ENCODE peak calls at places on chromosomes 7 and 10, in ten cellular contexts. H is fibroblast of lung; N is BE2C; Z is adrenal gland; Q is left ventricle myocardium inferior; R is cardiac muscle cell; T is heart right ventricle; Y is tibial artery; L is CD8-positive, alpha-beta T cell; V is psoas muscle. G is an unnamed sample. For H3K4me1, the result is how much of the 10 kb centered on the place peaks cover.

GRCh38 chr10:19638173-19638872 is 177.9 kb upstream of the PLXDC2 start:
- DNase-seq in L (no peak), R (peak), Y (peak), Z (peak), T (no peak), H (peak), V (no peak), Q (no peak), N (no peak), G (no peak)

GRCh38 chr10:89392974-89393373 is 551 bp downstream of the IFIT1 start:
- DNase-seq in V (no peak), L (no peak), R (peak), Z (peak), Q (no peak), H (peak), Y (peak), T (no peak), N (no peak), G (peak)

GRCh38 chr7:100808354-100808875 is 18.9 kb downstream of the EPHB4 start:
- DNase-seq in N (no peak), H (no peak), L (no peak), V (no peak), T (no peak), Q (no peak), Y (no peak), R (no peak), Z (no peak), G (no peak)

GRCh38 chr7:22110227-22110839 is 164.6 kb upstream of the CDCA7L start:
- DNase-seq in N (peak), V (no peak), H (peak), R (peak), T (no peak), Q (peak), Y (peak), L (peak), Z (peak), G (peak)

GRCh38 chr10:27724287-27724686 is 21.3 kb downstream of the MKX start:
- DNase-seq in H (no peak), Z (no peak), L (no peak), Q (no peak), V (no peak), N (no peak), T (no peak), Y (no peak), R (no peak), G (no peak)

GRCh38 chr10:10915215-10915614 is 102.5 kb upstream of the CELF2 start:
- DNase-seq in T (no peak), Z (no peak), V (no peak), H (no peak), R (no peak), Q (no peak), Y (no peak), L (no peak), N (no peak), G (no peak)

GRCh38 chr10:46094931-46095755 is 49.1 kb upstream of the MSMB start:
- DNase-seq in Z (no peak), R (no peak), Y (no peak), L (no peak), N (no peak), H (no peak), V (no peak), Q (no peak), T (no peak), G (no peak)

GRCh38 chr7:1555813-1556540 is at the start of gene TMEM184A:
- DNase-seq in L (peak), T (peak), H (no peak), R (no peak), V (peak), Y (no peak), Z (peak), N (peak), Q (no peak), G (peak)

GRCh38 chr10:90960355-90960814 is 39.5 kb upstream of the ANKRD1 start:
- DNase-seq in T (no peak), L (no peak), V (no peak), Q (no peak), H (peak), N (peak), Z (peak), Y (no peak), R (peak), G (no peak)

GRCh38 chr10:14648042-14648765 is 126.5 kb downstream of the FAM107B start:
- DNase-seq in H (peak), N (peak), T (peak), Y (peak), Z (peak), R (peak), V (peak), Q (peak), L (peak), G (peak)

GRCh38 chr7:106252568-106252967 is 32.2 kb downstream of the NAMPT start:
- DNase-seq in T (no peak), L (no peak), Y (no peak), Z (no peak), Q (no peak), V (no peak), H (no peak), N (no peak), R (no peak), G (no peak)

GRCh38 chr10:71797533-71798307 is 24.4 kb upstream of the VSIR start:
- DNase-seq in L (no peak), N (no peak), Z (no peak), T (no peak), V (no peak), Y (no peak), H (no peak), Q (no peak), R (no peak), G (peak)

GRCh38 chr10:131478398-131478989 is 167.0 kb upstream of the TCERG1L start:
- DNase-seq in Q (no peak), N (no peak), L (no peak), Y (no peak), T (no peak), V (no peak), R (no peak), H (no peak), Z (no peak), G (no peak)

GRCh38 chr10:68813554-68813953 is 13.8 kb upstream of the STOX1 start:
- DNase-seq in Z (no peak), Q (no peak), R (no peak), N (no peak), V (no peak), Y (no peak), L (no peak), T (no peak), H (no peak), G (no peak)

GRCh38 chr10:98134117-98134430 is 383 bp upstream of the R3HCC1L start:
- DNase-seq in Y (no peak), R (no peak), Z (no peak), T (no peak), N (no peak), Q (no peak), H (no peak), L (no peak), V (no peak), G (no peak)

GRCh38 chr10:97180986-97181385 is 4.8 kb downstream of the SLIT1 start:
- DNase-seq in V (no peak), L (no peak), H (no peak), Z (no peak), T (no peak), R (no peak), N (no peak), Q (no peak), Y (no peak), G (no peak)

GRCh38 chr7:99601656-99602310 is 3.7 kb downstream of the TMEM225B start:
- DNase-seq in H (no peak), Z (no peak), R (no peak), V (no peak), T (no peak), Y (no peak), Q (no peak), N (no peak), L (no peak), G (no peak)

GRCh38 chr7:134784251-134785049 is 5.0 kb downstream of the CALD1 start:
- DNase-seq in T (no peak), H (no peak), Z (no peak), Q (no peak), N (no peak), L (no peak), Y (peak), V (no peak), R (no peak), G (no peak)

GRCh38 chr10:17348111-17349008 is 106.0 kb downstream of the ST8SIA6 start:
- DNase-seq in T (peak), N (peak), Q (peak), L (no peak), V (peak), R (peak), Z (peak), H (peak), Y (peak), G (peak)

GRCh38 chr10:12455318-12455717 is 106.0 kb downstream of the CAMK1D start:
- DNase-seq in H (no peak), Z (no peak), T (no peak), L (no peak), N (no peak), Q (no peak), Y (no peak), V (no peak), R (no peak), G (no peak)

GRCh38 chr10:29780096-29780495 is 145.3 kb upstream of the SVIL start:
- DNase-seq in T (no peak), Z (no peak), H (peak), L (no peak), R (no peak), Y (no peak), Q (no peak), N (no peak), V (no peak), G (no peak)

GRCh38 chr10:63375006-63375405 is 90.8 kb downstream of the JMJD1C start:
- DNase-seq in T (no peak), L (no peak), V (no peak), Z (peak), Q (no peak), H (no peak), N (no peak), R (peak), Y (no peak), G (no peak)

GRCh38 chr10:13231190-13231589 is 3.0 kb downstream of the UCMA start:
- DNase-seq in L (no peak), Z (no peak), H (no peak), V (no peak), T (no peak), Y (no peak), N (no peak), R (no peak), Q (no peak), G (no peak)

GRCh38 chr7:115004121-115004520 is 82.2 kb downstream of the MDFIC start:
- DNase-seq in H (no peak), T (no peak), Q (no peak), Z (no peak), Y (no peak), N (no peak), R (no peak), L (no peak), V (no peak), G (peak)

GRCh38 chr7:27579565-27579964 is 83.1 kb downstream of the HIBADH start:
- DNase-seq in Y (no peak), N (no peak), H (no peak), Z (no peak), T (no peak), Q (no peak), V (no peak), L (no peak), R (no peak), G (no peak)

GRCh38 chr7:98276241-98276761 is 5.2 kb upstream of the BRI3 start:
- DNase-seq in T (no peak), N (no peak), Q (no peak), R (peak), Z (no peak), Y (peak), L (no peak), V (no peak), H (peak), G (no peak)

GRCh38 chr7:1920266-1920681 is 250.2 kb downstream of the ELFN1 start:
- DNase-seq in T (peak), Z (no peak), N (no peak), L (peak), Q (no peak), V (no peak), Y (no peak), R (no peak), H (no peak), G (peak)

GRCh38 chr10:46226232-46226631 is 60.6 kb upstream of the ANTXRL start:
- DNase-seq in R (no peak), H (no peak), N (no peak), L (peak), Q (no peak), Y (no peak), T (no peak), Z (no peak), V (no peak), G (no peak)

GRCh38 chr7:333399-333776 is 43.4 kb downstream of the FOXL3 start:
- DNase-seq in H (no peak), Y (no peak), N (no peak), T (peak), L (no peak), V (no peak), Q (peak), R (peak), Z (peak), G (peak)

GRCh38 chr10:114868801-114869200 is 47.2 kb downstream of the FHIP2A start:
- DNase-seq in Q (no peak), Z (no peak), L (no peak), R (peak), N (no peak), T (no peak), H (peak), V (no peak), Y (no peak), G (no peak)

GRCh38 chr10:75632750-75633462 is 201.5 kb downstream of the LRMDA start:
- DNase-seq in T (peak), Z (no peak), R (peak), L (no peak), N (peak), V (peak), Q (peak), H (peak), Y (no peak), G (no peak)

GRCh38 chr10:36254191-36254590 is 612.1 kb upstream of the FZD8 start:
- DNase-seq in Y (peak), Q (peak), R (peak), T (peak), H (peak), Z (peak), L (no peak), N (peak), V (peak), G (peak)

GRCh38 chr7:24722386-24723177 is 34.7 kb downstream of the GSDME start:
- DNase-seq in Q (no peak), R (peak), T (no peak), H (peak), Z (no peak), L (no peak), Y (no peak), N (peak), V (no peak), G (no peak)

GRCh38 chr7:48149058-48149457 is 22.2 kb upstream of the ABCA13 start:
- DNase-seq in N (no peak), Z (no peak), H (no peak), V (no peak), R (no peak), Y (no peak), L (no peak), T (no peak), Q (no peak), G (no peak)

GRCh38 chr10:129323311-129323710 is 143.7 kb upstream of the MGMT start:
- DNase-seq in L (no peak), Q (no peak), H (no peak), Z (no peak), N (no peak), Y (no peak), V (no peak), T (no peak), R (no peak), G (no peak)

GRCh38 chr7:13155188-13155587 is 467.8 kb downstream of the ARL4A start:
- DNase-seq in Z (no peak), V (no peak), Y (no peak), Q (no peak), T (no peak), H (no peak), R (no peak), L (no peak), N (no peak), G (no peak)

GRCh38 chr7:104160375-104160774 is 47.4 kb downstream of the ORC5 start:
- DNase-seq in R (peak), Q (no peak), Z (no peak), N (no peak), L (no peak), V (no peak), Y (no peak), T (no peak), H (peak), G (no peak)

GRCh38 chr7:73341877-73342276 is 13.9 kb downstream of the FKBP6 start:
- DNase-seq in T (no peak), V (no peak), R (peak), Z (no peak), H (peak), L (no peak), N (no peak), Y (no peak), Q (no peak), G (no peak)

GRCh38 chr10:93567277-93568104 is 1.0 kb downstream of the FFAR4 start:
- DNase-seq in N (no peak), Z (no peak), Y (no peak), H (no peak), T (no peak), L (no peak), Q (no peak), V (no peak), R (no peak), G (no peak)
- H3K4me3 ChIP-seq in N (no peak), Z (no peak), Y (peak), H (no peak), T (peak), L (no peak), Q (peak), V (peak), R (peak), G (peak)

GRCh38 chr10:53843691-53844362 is 957.2 kb downstream of the PCDH15 start:
- DNase-seq in N (no peak), Z (no peak), V (no peak), Y (peak), T (no peak), H (peak), Q (no peak), R (peak), L (no peak), G (no peak)

GRCh38 chr10:53841746-53842145 is 959.3 kb downstream of the PCDH15 start:
- DNase-seq in Y (no peak), H (no peak), V (no peak), N (no peak), R (no peak), Q (no peak), T (no peak), L (no peak), Z (no peak), G (no peak)

DNA sequence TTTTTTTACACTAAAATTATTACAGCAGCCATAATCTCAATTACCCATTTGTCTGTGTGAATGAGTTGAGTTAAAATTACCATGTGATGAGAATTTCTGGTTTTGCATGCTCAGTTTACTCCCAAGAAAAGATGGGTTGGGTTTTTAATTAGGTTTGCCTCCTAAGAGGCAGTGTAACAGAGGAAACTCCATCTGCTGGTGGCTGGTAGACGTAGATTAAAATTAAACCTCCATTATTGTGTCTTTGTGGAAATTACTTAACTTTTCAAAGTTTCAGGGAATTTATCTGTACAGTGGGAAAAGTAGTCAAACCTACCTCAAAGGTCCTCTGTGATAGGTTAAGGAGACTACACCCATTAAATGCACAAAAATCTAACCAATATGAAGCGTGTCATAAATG is 954.2 kb downstream of the PCDH15 start:
- DNase-seq in T (no peak), Y (no peak), V (no peak), R (no peak), N (no peak), Z (no peak), L (no peak), H (peak), Q (no peak), G (no peak)
- TF ChIP-seq CTCF in T (no peak), Y (no peak), V (no peak), R (no peak), N (peak), Z (no peak), L (no peak), H (no peak), Q (no peak), G (no peak)

GRCh38 chr7:5557920-5558401 is 134.3 kb upstream of the TNRC18 start:
- DNase-seq in Y (peak), T (peak), R (peak), N (no peak), Q (peak), Z (peak), V (peak), H (peak), L (no peak), G (peak)
- H3K4me1 ChIP-seq in Y (half or more), T (half or more), R (under half), N (under half), Q (half or more), Z (under half), V (under half), H (under half), L (under half), G (under half)

DNA sequence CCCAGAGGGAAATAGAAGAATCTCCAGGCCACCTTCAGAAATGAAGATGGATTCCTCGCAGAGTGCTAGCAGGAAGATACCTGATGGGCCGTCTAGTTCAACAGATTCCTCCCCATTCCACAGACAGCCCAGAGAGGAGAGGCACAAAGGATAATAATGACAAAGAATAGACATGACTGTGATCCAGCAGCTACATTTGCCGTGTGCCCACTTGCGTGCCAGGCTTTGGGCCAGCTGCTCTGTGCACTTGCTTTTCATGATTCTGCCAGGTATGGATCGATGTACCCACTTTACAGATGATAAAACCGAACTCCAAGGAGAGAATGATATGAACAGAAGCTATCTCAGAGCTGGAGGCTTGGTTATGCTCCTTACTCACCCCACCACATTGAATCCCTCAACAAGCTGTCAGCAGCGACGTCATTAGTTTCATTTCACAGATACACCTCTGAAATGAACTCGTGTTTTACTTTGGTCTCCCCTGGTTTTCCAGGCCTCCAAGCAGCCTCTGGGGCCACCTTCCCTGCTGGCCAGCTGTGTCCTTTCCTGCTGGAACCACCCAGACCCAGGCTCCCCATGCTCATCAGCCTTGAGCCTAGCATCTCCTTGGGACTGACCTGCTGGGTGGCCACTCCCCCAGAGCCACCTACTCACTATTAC is 11.9 kb upstream of the WDFY4 start:
- DNase-seq in V (no peak), T (no peak), N (no peak), Z (no peak), Q (no peak), R (no peak), H (no peak), L (no peak), Y (no peak), G (no peak)
- H3K4me3 ChIP-seq in V (no peak), T (no peak), N (no peak), Z (no peak), Q (no peak), R (no peak), H (no peak), L (no peak), Y (no peak), G (no peak)

DNA sequence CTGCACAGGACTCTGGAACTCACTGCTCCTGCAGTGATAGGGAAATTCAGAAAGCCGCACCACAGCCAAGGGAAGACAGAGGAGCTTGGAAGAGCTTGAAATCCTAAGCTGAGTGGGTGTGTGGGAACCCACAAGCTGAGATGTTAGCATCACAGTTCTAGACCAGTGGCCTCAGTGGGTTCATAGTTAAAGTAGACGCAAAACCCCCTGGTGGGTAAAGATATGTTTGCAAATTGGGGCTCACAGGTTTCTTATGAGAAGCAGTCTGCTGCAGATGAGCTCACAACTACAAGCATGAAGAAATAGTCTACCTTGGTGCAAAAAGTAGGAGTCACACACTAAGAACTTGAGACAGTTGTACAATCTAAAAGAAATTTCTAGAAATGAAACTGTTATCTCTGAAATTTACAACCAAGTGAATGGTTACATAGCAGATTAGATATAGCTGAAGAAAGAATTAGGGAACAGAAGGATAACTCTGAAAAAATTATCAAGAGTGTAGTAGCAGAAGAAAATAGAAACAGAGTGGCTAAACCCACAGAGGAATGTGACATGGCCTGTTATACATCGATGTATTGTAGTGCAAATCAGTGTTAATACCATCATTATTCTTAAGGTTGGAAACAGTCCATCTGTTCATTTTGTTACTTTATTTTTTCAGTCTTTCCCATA is 77.2 kb downstream of the DYNC2I1 start:
- DNase-seq in H (no peak), V (no peak), Z (no peak), Y (no peak), R (no peak), Q (no peak), N (no peak), T (no peak), L (no peak), G (no peak)
- TF ChIP-seq CTCF in H (no peak), V (no peak), Z (no peak), Y (no peak), R (no peak), Q (no peak), N (no peak), T (no peak), L (no peak), G (no peak)

G was measured in mucosa of descending colon.